ENCODE peak calls at places on chromosomes 2 and 18, in six cellular contexts. Q, L, N, A, W and R are unnamed samples.
A peak's percentile ranks its signal among the peaks of the same experiment; 100 is the strongest.

GRCh38 chr18:50654658-50655550 is 95.0 kb downstream of the MAPK4 start:
- DNase-seq in Q (no peak), L (no peak), N (no peak), A (no peak), W (no peak), R (no peak)

GRCh38 chr18:35122586-35123224 is 81.5 kb downstream of the MAPRE2 start:
- DNase-seq in Q (no peak), L (no peak), N (no peak), A (no peak), W (no peak), R (no peak)

GRCh38 chr18:39523281-39523680 is 1957.7 kb upstream of the CELF4 start:
- DNase-seq in Q (peak; percentile 78), L (no peak), N (no peak), A (peak; percentile 60), W (no peak), R (no peak)

GRCh38 chr2:73033142-73033765 is 38.3 kb downstream of the SFXN5 start:
- DNase-seq in Q (no peak), L (no peak), N (no peak), A (no peak), W (no peak), R (no peak)

GRCh38 chr18:55780591-55781071 is 192.6 kb upstream of the TCF4 start:
- DNase-seq in Q (peak; percentile 64), L (no peak), N (no peak), A (no peak), W (no peak), R (no peak)

GRCh38 chr2:146415291-146415690 is 1429.5 kb upstream of the ACVR2A start:
- DNase-seq in Q (no peak), L (no peak), N (no peak), A (no peak), W (no peak), R (no peak)

GRCh38 chr2:202442882-202443281 is 66.8 kb downstream of the BMPR2 start:
- DNase-seq in Q (no peak), L (no peak), N (no peak), A (no peak), W (no peak), R (no peak)

GRCh38 chr18:34697233-34697632 is 12.9 kb upstream of the DTNA start:
- DNase-seq in Q (peak; percentile 38), L (no peak), N (no peak), A (no peak), W (no peak), R (no peak)

GRCh38 chr2:150154308-150154797 is 333.1 kb downstream of the RND3 start:
- DNase-seq in Q (no peak), L (no peak), N (no peak), A (no peak), W (no peak), R (no peak)

GRCh38 chr2:54644236-54644635 is 79.2 kb upstream of the EML6 start:
- DNase-seq in Q (no peak), L (no peak), N (no peak), A (no peak), W (no peak), R (no peak)

GRCh38 chr2:230435431-230435830 is 19.4 kb downstream of the SP100 start:
- DNase-seq in Q (no peak), L (no peak), N (no peak), A (no peak), W (no peak), R (no peak)

GRCh38 chr2:16487686-16488085 is 177.9 kb downstream of the CYRIA start:
- DNase-seq in Q (no peak), L (no peak), N (no peak), A (no peak), W (no peak), R (no peak)

GRCh38 chr18:75276813-75277628 is 66.4 kb downstream of the TSHZ1 start:
- DNase-seq in Q (peak; percentile 95), L (no peak), N (no peak), A (no peak), W (peak; percentile 6), R (no peak)

GRCh38 chr18:51211552-51211951 is 14.1 kb upstream of the MEX3C start:
- DNase-seq in Q (peak; percentile 30), L (peak; percentile 49), N (no peak), A (no peak), W (no peak), R (no peak)

GRCh38 chr2:37629529-37629928 is 41.9 kb downstream of the CDC42EP3 start:
- DNase-seq in Q (peak; percentile 76), L (no peak), N (no peak), A (no peak), W (no peak), R (no peak)

GRCh38 chr18:74632088-74632679 is 34.5 kb downstream of the ZNF407 start:
- DNase-seq in Q (no peak), L (no peak), N (no peak), A (no peak), W (no peak), R (no peak)

GRCh38 chr2:19989681-19990415 is at the start of gene WDR35:
- DNase-seq in Q (peak; percentile 96), L (peak; percentile 92), N (peak; percentile 90), A (peak; percentile 67), W (peak; percentile 86), R (peak; percentile 88)

GRCh38 chr18:57789105-57789504 is 14.0 kb downstream of the ATP8B1 start:
- DNase-seq in Q (peak; percentile 87), L (no peak), N (no peak), A (no peak), W (no peak), R (no peak)

GRCh38 chr2:241584446-241584845 is 25.9 kb downstream of the BOK start:
- DNase-seq in Q (peak; percentile 87), L (no peak), N (no peak), A (no peak), W (no peak), R (no peak)

GRCh38 chr2:43225093-43225787 is 1.2 kb downstream of the ZFP36L2 start:
- DNase-seq in Q (peak; percentile 84), L (peak; percentile 56), N (peak; percentile 50), A (no peak), W (peak; percentile 73), R (no peak)

GRCh38 chr2:110993557-110994231 is 127.0 kb upstream of the BCL2L11 start:
- DNase-seq in Q (no peak), L (no peak), N (no peak), A (no peak), W (no peak), R (no peak)

GRCh38 chr2:192023006-192023405 is 171.7 kb downstream of the TMEFF2 start:
- DNase-seq in Q (no peak), L (no peak), N (no peak), A (no peak), W (no peak), R (no peak)

GRCh38 chr18:79574938-79575525 is 104.6 kb upstream of the CTDP1 start:
- DNase-seq in Q (no peak), L (no peak), N (no peak), A (no peak), W (peak; percentile 15), R (peak; percentile 70)

GRCh38 chr2:236777408-236777807 is 207.8 kb downstream of the ACKR3 start:
- DNase-seq in Q (no peak), L (no peak), N (no peak), A (no peak), W (no peak), R (no peak)

DNA sequence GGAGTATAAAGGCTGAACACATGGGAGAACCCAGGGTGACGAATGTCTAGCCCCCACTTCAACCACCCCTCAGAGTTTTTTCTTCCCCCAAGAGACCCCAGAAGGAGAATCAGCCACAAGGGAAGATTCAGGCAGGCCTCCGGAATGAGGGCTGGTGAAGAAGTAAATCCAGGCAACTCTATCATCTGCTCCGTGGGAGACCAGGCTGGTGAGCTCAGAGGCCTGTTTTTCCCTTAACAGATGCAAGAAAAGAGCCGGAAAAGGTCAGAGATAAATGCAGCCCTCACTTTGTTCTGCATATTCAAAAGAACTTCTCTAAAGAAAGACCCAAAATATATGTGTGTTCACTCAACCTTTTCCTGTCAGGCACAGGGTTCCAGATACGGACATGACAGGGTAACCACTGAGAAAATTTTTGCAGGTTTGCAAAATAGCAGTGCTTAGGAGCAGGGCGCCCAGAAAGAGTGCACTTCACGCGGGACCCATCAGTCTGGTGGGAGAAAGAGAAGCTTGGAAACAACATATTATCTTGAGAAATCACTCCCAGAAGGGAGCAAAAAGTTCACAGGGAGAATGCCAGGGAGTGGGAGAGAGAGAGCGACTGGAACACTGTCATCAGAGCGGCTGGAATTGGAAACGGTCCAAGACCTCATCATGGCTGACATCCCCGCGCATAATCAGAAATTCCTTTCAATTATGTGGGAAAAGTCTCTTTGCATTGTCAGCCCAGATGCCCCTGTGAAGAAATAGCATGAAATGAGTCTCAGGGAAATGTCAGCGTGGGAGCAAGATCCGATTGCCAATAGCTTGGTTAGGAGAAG is 244.9 kb upstream of the SLC14A2 start:
- DNase-seq in Q (no peak), L (no peak), N (no peak), A (no peak), W (no peak), R (no peak)
- H3K4me3 ChIP-seq in Q (no peak overlapping the region), L (no peak overlapping the region), N (no peak overlapping the region), A (no peak overlapping the region), W (no peak overlapping the region), R (no peak overlapping the region)

DNA sequence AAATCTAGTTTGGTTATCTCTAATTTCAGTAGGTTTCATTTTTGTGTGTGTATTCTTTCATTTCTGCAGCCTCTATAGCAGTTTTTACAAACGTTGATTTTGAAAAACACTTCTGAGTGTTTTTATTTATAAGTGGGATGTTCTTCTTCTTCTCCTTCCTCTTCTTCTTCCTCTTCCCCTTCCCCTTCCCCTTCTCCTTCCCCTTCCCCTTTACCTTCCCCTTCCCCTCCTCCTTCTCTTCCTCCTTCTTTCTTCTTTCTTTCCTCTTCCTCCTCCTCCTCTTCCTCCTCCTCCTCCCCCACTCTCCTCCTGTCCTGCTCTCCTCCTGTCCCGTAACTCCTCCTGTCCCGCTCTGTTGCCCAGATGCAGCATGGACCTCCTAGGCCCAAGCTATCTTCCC is 4.2 kb downstream of the UGGT1 start:
- DNase-seq in Q (no peak), L (no peak), N (no peak), A (no peak), W (no peak), R (no peak)
- H3K4me3 ChIP-seq in Q (no peak overlapping the region), L (no peak overlapping the region), N (no peak overlapping the region), A (no peak overlapping the region), W (no peak overlapping the region), R (no peak overlapping the region)

GRCh38 chr2:207532676-207533075 is 2.9 kb downstream of the CREB1 start:
- DNase-seq in Q (no peak), L (no peak), N (no peak), A (no peak), W (no peak), R (no peak)
- H3K4me3 ChIP-seq in Q (no peak overlapping the region), L (no peak overlapping the region), N (no peak overlapping the region), A (peak overlapping the region; percentile 87), W (no peak overlapping the region), R (no peak overlapping the region)

DNA sequence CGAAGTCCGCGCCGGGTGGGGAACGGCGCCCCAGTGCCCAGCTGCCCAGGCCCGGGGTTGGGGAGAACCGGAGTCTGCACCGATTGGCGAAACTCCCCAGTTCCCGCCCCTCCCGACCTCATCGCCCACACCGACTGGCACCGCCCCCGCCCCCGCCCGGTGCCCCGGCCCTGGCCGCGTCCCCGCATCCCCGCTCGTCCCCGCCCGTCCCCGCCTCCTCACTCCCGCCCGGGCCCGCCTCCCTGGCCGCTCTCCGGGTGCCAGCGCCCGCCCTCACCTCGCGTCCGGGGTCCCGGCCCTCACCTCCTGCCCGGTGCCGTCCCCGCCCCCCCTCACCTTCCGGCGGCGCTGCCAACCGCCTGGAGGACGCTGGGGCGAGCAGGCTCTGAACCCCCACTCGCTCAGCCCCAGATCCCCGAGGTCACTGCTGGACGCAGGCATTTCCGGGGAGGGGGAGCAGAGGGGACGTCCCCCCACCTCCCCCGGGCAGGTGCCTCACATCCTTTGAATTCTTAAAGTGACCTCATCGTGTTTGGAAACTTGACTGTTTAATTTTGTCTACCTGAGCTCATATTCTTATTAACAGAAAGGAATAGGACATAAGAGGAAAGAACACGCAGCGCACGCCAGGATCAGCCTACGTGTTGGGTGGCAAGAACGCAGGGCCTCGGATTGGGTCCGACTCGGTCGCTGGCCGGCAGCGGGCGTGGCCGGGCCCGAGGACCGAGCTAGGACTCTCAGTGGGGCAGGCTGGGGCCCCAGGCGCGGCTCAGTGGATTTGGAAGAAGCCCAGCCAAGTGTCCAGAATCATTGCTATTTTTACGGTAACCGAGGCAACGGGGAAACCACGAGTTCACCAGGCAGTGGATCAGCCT is at the start of gene FAM110C:
- DNase-seq in Q (peak; percentile 12), L (peak; percentile 64), N (peak; percentile 57), A (no peak), W (peak; percentile 26), R (peak; percentile 89)
- H3K4me3 ChIP-seq in Q (no peak within 1 kb of the TSS), L (peak within 1 kb of the TSS; percentile 59), N (peak within 1 kb of the TSS; percentile 31), A (peak within 1 kb of the TSS; percentile 46), W (peak within 1 kb of the TSS; percentile 46), R (peak within 1 kb of the TSS; percentile 90)